ENCODE peak calls at places on chromosomes 2 and 18, in nine cellular contexts. One of them, this sample, is unnamed.

GRCh38 chr2:37168217-37168981 is 11.6 kb upstream of the EIF2AK2 start:
- DNase-seq in heart left ventricle: no peak
- DNase-seq in CD8-positive, alpha-beta T cell: no peak
- DNase-seq in osteoblast: peak
- DNase-seq in NAMALWA: peak
- DNase-seq in pancreas: no peak
- DNase-seq in thyroid gland: peak
- DNase-seq in hepatic stellate cell: peak
- DNase-seq in GM06990: no peak
- DNase-seq in this sample: peak

GRCh38 chr2:225779829-225780228 is 380.3 kb downstream of the NYAP2 start:
- DNase-seq in heart left ventricle: no peak
- DNase-seq in CD8-positive, alpha-beta T cell: no peak
- DNase-seq in osteoblast: no peak
- DNase-seq in NAMALWA: no peak
- DNase-seq in pancreas: no peak
- DNase-seq in thyroid gland: no peak
- DNase-seq in hepatic stellate cell: no peak
- DNase-seq in GM06990: no peak
- DNase-seq in this sample: no peak

GRCh38 chr2:46036929-46037328 is 260.3 kb upstream of the EPAS1 start:
- DNase-seq in heart left ventricle: no peak
- DNase-seq in CD8-positive, alpha-beta T cell: no peak
- DNase-seq in osteoblast: peak
- DNase-seq in NAMALWA: no peak
- DNase-seq in pancreas: no peak
- DNase-seq in thyroid gland: no peak
- DNase-seq in hepatic stellate cell: no peak
- DNase-seq in GM06990: no peak
- DNase-seq in this sample: no peak

GRCh38 chr2:235613671-235614070 is 119.8 kb downstream of the AGAP1 start:
- DNase-seq in heart left ventricle: no peak
- DNase-seq in CD8-positive, alpha-beta T cell: no peak
- DNase-seq in osteoblast: no peak
- DNase-seq in NAMALWA: no peak
- DNase-seq in pancreas: no peak
- DNase-seq in thyroid gland: no peak
- DNase-seq in hepatic stellate cell: no peak
- DNase-seq in GM06990: no peak
- DNase-seq in this sample: no peak

GRCh38 chr18:43422483-43422882 is 145.2 kb upstream of the SYT4 start:
- DNase-seq in heart left ventricle: no peak
- DNase-seq in CD8-positive, alpha-beta T cell: no peak
- DNase-seq in osteoblast: no peak
- DNase-seq in NAMALWA: peak
- DNase-seq in pancreas: no peak
- DNase-seq in thyroid gland: peak
- DNase-seq in hepatic stellate cell: no peak
- DNase-seq in GM06990: no peak
- DNase-seq in this sample: peak

GRCh38 chr2:100643906-100644501 is 81.2 kb downstream of the PDCL3 start:
- DNase-seq in heart left ventricle: no peak
- DNase-seq in CD8-positive, alpha-beta T cell: peak
- DNase-seq in osteoblast: no peak
- DNase-seq in NAMALWA: no peak
- DNase-seq in pancreas: no peak
- DNase-seq in thyroid gland: no peak
- DNase-seq in hepatic stellate cell: no peak
- DNase-seq in GM06990: no peak
- DNase-seq in this sample: no peak

GRCh38 chr18:49250819-49251388 is 209.5 kb downstream of the DYM start:
- DNase-seq in heart left ventricle: no peak
- DNase-seq in CD8-positive, alpha-beta T cell: no peak
- DNase-seq in osteoblast: no peak
- DNase-seq in NAMALWA: peak
- DNase-seq in pancreas: no peak
- DNase-seq in thyroid gland: no peak
- DNase-seq in hepatic stellate cell: no peak
- DNase-seq in GM06990: no peak
- DNase-seq in this sample: peak

GRCh38 chr2:28102455-28102874 is 211.9 kb downstream of the BABAM2 start:
- DNase-seq in heart left ventricle: no peak
- DNase-seq in CD8-positive, alpha-beta T cell: no peak
- DNase-seq in osteoblast: no peak
- DNase-seq in NAMALWA: no peak
- DNase-seq in pancreas: no peak
- DNase-seq in thyroid gland: no peak
- DNase-seq in hepatic stellate cell: peak
- DNase-seq in GM06990: no peak
- DNase-seq in this sample: peak

GRCh38 chr18:58827425-58827824 is 37.3 kb upstream of the ZNF532 start:
- DNase-seq in heart left ventricle: no peak
- DNase-seq in CD8-positive, alpha-beta T cell: no peak
- DNase-seq in osteoblast: no peak
- DNase-seq in NAMALWA: peak
- DNase-seq in pancreas: no peak
- DNase-seq in thyroid gland: no peak
- DNase-seq in hepatic stellate cell: no peak
- DNase-seq in GM06990: no peak
- DNase-seq in this sample: no peak

GRCh38 chr18:45384137-45384998 is 230.9 kb upstream of the SLC14A2 start:
- DNase-seq in heart left ventricle: no peak
- DNase-seq in CD8-positive, alpha-beta T cell: peak
- DNase-seq in osteoblast: peak
- DNase-seq in NAMALWA: peak
- DNase-seq in pancreas: peak
- DNase-seq in thyroid gland: peak
- DNase-seq in hepatic stellate cell: peak
- DNase-seq in GM06990: peak
- DNase-seq in this sample: peak

GRCh38 chr2:11584530-11585056 is 50.7 kb downstream of the GREB1 start:
- DNase-seq in heart left ventricle: no peak
- DNase-seq in CD8-positive, alpha-beta T cell: no peak
- DNase-seq in osteoblast: no peak
- DNase-seq in NAMALWA: no peak
- DNase-seq in pancreas: no peak
- DNase-seq in thyroid gland: no peak
- DNase-seq in hepatic stellate cell: no peak
- DNase-seq in GM06990: no peak
- DNase-seq in this sample: no peak

GRCh38 chr2:231181848-231182247 is 16.6 kb upstream of the ARMC9 start:
- DNase-seq in heart left ventricle: peak
- DNase-seq in CD8-positive, alpha-beta T cell: no peak
- DNase-seq in osteoblast: peak
- DNase-seq in NAMALWA: peak
- DNase-seq in pancreas: no peak
- DNase-seq in thyroid gland: peak
- DNase-seq in hepatic stellate cell: peak
- DNase-seq in GM06990: peak
- DNase-seq in this sample: peak

GRCh38 chr2:9771481-9772017 is 71.7 kb upstream of the TAF1B start:
- DNase-seq in heart left ventricle: peak
- DNase-seq in CD8-positive, alpha-beta T cell: no peak
- DNase-seq in osteoblast: peak
- DNase-seq in NAMALWA: no peak
- DNase-seq in pancreas: peak
- DNase-seq in thyroid gland: no peak
- DNase-seq in hepatic stellate cell: peak
- DNase-seq in GM06990: no peak
- DNase-seq in this sample: peak

GRCh38 chr2:97750017-97750416 is 36.6 kb downstream of the ZAP70 start:
- DNase-seq in heart left ventricle: no peak
- DNase-seq in CD8-positive, alpha-beta T cell: no peak
- DNase-seq in osteoblast: no peak
- DNase-seq in NAMALWA: no peak
- DNase-seq in pancreas: no peak
- DNase-seq in thyroid gland: no peak
- DNase-seq in hepatic stellate cell: no peak
- DNase-seq in GM06990: no peak
- DNase-seq in this sample: no peak

GRCh38 chr2:62785810-62786593 is 80.5 kb downstream of the EHBP1 start:
- DNase-seq in heart left ventricle: no peak
- DNase-seq in CD8-positive, alpha-beta T cell: no peak
- DNase-seq in osteoblast: no peak
- DNase-seq in NAMALWA: no peak
- DNase-seq in pancreas: no peak
- DNase-seq in thyroid gland: no peak
- DNase-seq in hepatic stellate cell: no peak
- DNase-seq in GM06990: no peak
- DNase-seq in this sample: no peak

GRCh38 chr2:160561551-160562280 is 68.1 kb upstream of the RBMS1 start:
- DNase-seq in heart left ventricle: no peak
- DNase-seq in CD8-positive, alpha-beta T cell: no peak
- DNase-seq in osteoblast: peak
- DNase-seq in NAMALWA: no peak
- DNase-seq in pancreas: no peak
- DNase-seq in thyroid gland: no peak
- DNase-seq in hepatic stellate cell: no peak
- DNase-seq in GM06990: no peak
- DNase-seq in this sample: peak

GRCh38 chr2:28444951-28445350 is 50.9 kb upstream of the PLB1 start:
- DNase-seq in heart left ventricle: no peak
- DNase-seq in CD8-positive, alpha-beta T cell: no peak
- DNase-seq in osteoblast: no peak
- DNase-seq in NAMALWA: no peak
- DNase-seq in pancreas: no peak
- DNase-seq in thyroid gland: no peak
- DNase-seq in hepatic stellate cell: no peak
- DNase-seq in GM06990: no peak
- DNase-seq in this sample: no peak

GRCh38 chr2:21013043-21013816 is 30.6 kb downstream of the APOB start:
- DNase-seq in heart left ventricle: no peak
- DNase-seq in CD8-positive, alpha-beta T cell: no peak
- DNase-seq in osteoblast: no peak
- DNase-seq in NAMALWA: no peak
- DNase-seq in pancreas: no peak
- DNase-seq in thyroid gland: no peak
- DNase-seq in hepatic stellate cell: no peak
- DNase-seq in GM06990: no peak
- DNase-seq in this sample: no peak

GRCh38 chr2:85326946-85327756 is 638 bp downstream of the TGOLN2 start:
- DNase-seq in heart left ventricle: peak
- DNase-seq in CD8-positive, alpha-beta T cell: peak
- DNase-seq in osteoblast: no peak
- DNase-seq in NAMALWA: peak
- DNase-seq in pancreas: no peak
- DNase-seq in thyroid gland: peak
- DNase-seq in hepatic stellate cell: no peak
- DNase-seq in GM06990: peak
- DNase-seq in this sample: peak

GRCh38 chr2:45888167-45888566 is 236.7 kb downstream of the PRKCE start:
- DNase-seq in heart left ventricle: no peak
- DNase-seq in CD8-positive, alpha-beta T cell: no peak
- DNase-seq in osteoblast: no peak
- DNase-seq in NAMALWA: peak
- DNase-seq in pancreas: no peak
- DNase-seq in thyroid gland: no peak
- DNase-seq in hepatic stellate cell: peak
- DNase-seq in GM06990: no peak
- DNase-seq in this sample: no peak

GRCh38 chr2:229714080-229714735 is at the start of gene DNER:
- DNase-seq in heart left ventricle: no peak
- DNase-seq in CD8-positive, alpha-beta T cell: peak
- DNase-seq in osteoblast: peak
- DNase-seq in NAMALWA: peak
- DNase-seq in pancreas: peak
- DNase-seq in thyroid gland: no peak
- DNase-seq in hepatic stellate cell: peak
- DNase-seq in GM06990: peak
- DNase-seq in this sample: peak

GRCh38 chr2:107078584-107078983 is 192.6 kb upstream of the ST6GAL2 start:
- DNase-seq in heart left ventricle: no peak
- DNase-seq in CD8-positive, alpha-beta T cell: no peak
- DNase-seq in osteoblast: no peak
- DNase-seq in NAMALWA: no peak
- DNase-seq in pancreas: no peak
- DNase-seq in thyroid gland: no peak
- DNase-seq in hepatic stellate cell: no peak
- DNase-seq in GM06990: no peak
- DNase-seq in this sample: no peak

GRCh38 chr2:886072-887022 is 64.3 kb upstream of the SNTG2 start:
- DNase-seq in heart left ventricle: no peak
- DNase-seq in CD8-positive, alpha-beta T cell: no peak
- DNase-seq in osteoblast: peak
- DNase-seq in NAMALWA: no peak
- DNase-seq in pancreas: no peak
- DNase-seq in thyroid gland: no peak
- DNase-seq in hepatic stellate cell: no peak
- DNase-seq in GM06990: no peak
- DNase-seq in this sample: no peak

GRCh38 chr2:135457279-135457678 is 73.7 kb downstream of the ZRANB3 start:
- DNase-seq in heart left ventricle: no peak
- DNase-seq in CD8-positive, alpha-beta T cell: no peak
- DNase-seq in osteoblast: no peak
- DNase-seq in NAMALWA: no peak
- DNase-seq in pancreas: no peak
- DNase-seq in thyroid gland: no peak
- DNase-seq in hepatic stellate cell: no peak
- DNase-seq in GM06990: no peak
- DNase-seq in this sample: no peak

GRCh38 chr18:58348517-58348916 is 280.4 kb downstream of the ALPK2 start:
- DNase-seq in heart left ventricle: no peak
- DNase-seq in CD8-positive, alpha-beta T cell: no peak
- DNase-seq in osteoblast: no peak
- DNase-seq in NAMALWA: no peak
- DNase-seq in pancreas: no peak
- DNase-seq in thyroid gland: no peak
- DNase-seq in hepatic stellate cell: no peak
- DNase-seq in GM06990: no peak
- DNase-seq in this sample: no peak

GRCh38 chr18:55732227-55733106 is 144.5 kb upstream of the TCF4 start:
- DNase-seq in heart left ventricle: no peak
- DNase-seq in CD8-positive, alpha-beta T cell: no peak
- DNase-seq in osteoblast: peak
- DNase-seq in NAMALWA: no peak
- DNase-seq in pancreas: no peak
- DNase-seq in thyroid gland: no peak
- DNase-seq in hepatic stellate cell: peak
- DNase-seq in GM06990: no peak
- DNase-seq in this sample: no peak

This sample was measured in kidney tubule cell.